ENCODE peak calls at places on chromosomes 6 and 20, in five cellular contexts. One of them, this sample, is unnamed.

GRCh38 chr6:161406633-161407032 is 132.8 kb upstream of the AGPAT4 start:
- DNase-seq in colonic mucosa: no peak
- DNase-seq in Panc1: no peak
- DNase-seq in cardiac muscle cell: peak
- DNase-seq in activated T-helper 1 cell treated with anti-CD3 and anti-CD28 coated beads, Interleukin-2, amount 50 U/mL, for 16 hours: no peak
- DNase-seq in this sample: no peak

GRCh38 chr6:125197795-125198269 is 44.3 kb downstream of the TPD52L1 start:
- DNase-seq in cardiac muscle cell: peak
- DNase-seq in activated T-helper 1 cell treated with anti-CD3 and anti-CD28 coated beads, Interleukin-2, amount 50 U/mL, for 16 hours: no peak
- DNase-seq in Panc1: no peak
- DNase-seq in colonic mucosa: peak
- DNase-seq in this sample: no peak

GRCh38 chr6:129475477-129476247 is 234.3 kb downstream of the ARHGAP18 start:
- DNase-seq in cardiac muscle cell: no peak
- DNase-seq in colonic mucosa: no peak
- DNase-seq in activated T-helper 1 cell treated with anti-CD3 and anti-CD28 coated beads, Interleukin-2, amount 50 U/mL, for 16 hours: no peak
- DNase-seq in Panc1: no peak
- DNase-seq in this sample: no peak

GRCh38 chr6:111831408-111831807 is 41.8 kb downstream of the FYN start:
- DNase-seq in cardiac muscle cell: no peak
- DNase-seq in activated T-helper 1 cell treated with anti-CD3 and anti-CD28 coated beads, Interleukin-2, amount 50 U/mL, for 16 hours: no peak
- DNase-seq in colonic mucosa: no peak
- DNase-seq in Panc1: no peak
- DNase-seq in this sample: no peak

GRCh38 chr20:5864873-5865582 is 85.3 kb downstream of the TRMT6 start:
- DNase-seq in activated T-helper 1 cell treated with anti-CD3 and anti-CD28 coated beads, Interleukin-2, amount 50 U/mL, for 16 hours: no peak
- DNase-seq in Panc1: no peak
- DNase-seq in cardiac muscle cell: peak
- DNase-seq in colonic mucosa: no peak
- DNase-seq in this sample: no peak

GRCh38 chr6:160274846-160275510 is 16.4 kb upstream of the SLC22A2 start:
- DNase-seq in colonic mucosa: no peak
- DNase-seq in Panc1: no peak
- DNase-seq in cardiac muscle cell: no peak
- DNase-seq in activated T-helper 1 cell treated with anti-CD3 and anti-CD28 coated beads, Interleukin-2, amount 50 U/mL, for 16 hours: no peak
- DNase-seq in this sample: no peak

GRCh38 chr20:39960522-39961420 is 728.3 kb downstream of the MAFB start:
- DNase-seq in Panc1: no peak
- DNase-seq in cardiac muscle cell: no peak
- DNase-seq in activated T-helper 1 cell treated with anti-CD3 and anti-CD28 coated beads, Interleukin-2, amount 50 U/mL, for 16 hours: no peak
- DNase-seq in colonic mucosa: no peak
- DNase-seq in this sample: no peak

GRCh38 chr20:61299613-61300012 is 47.6 kb downstream of the CDH4 start:
- DNase-seq in cardiac muscle cell: no peak
- DNase-seq in Panc1: no peak
- DNase-seq in colonic mucosa: no peak
- DNase-seq in activated T-helper 1 cell treated with anti-CD3 and anti-CD28 coated beads, Interleukin-2, amount 50 U/mL, for 16 hours: no peak
- DNase-seq in this sample: no peak

GRCh38 chr20:4099905-4100675 is 84.7 kb upstream of the RNF24 start:
- DNase-seq in cardiac muscle cell: no peak
- DNase-seq in activated T-helper 1 cell treated with anti-CD3 and anti-CD28 coated beads, Interleukin-2, amount 50 U/mL, for 16 hours: no peak
- DNase-seq in Panc1: no peak
- DNase-seq in colonic mucosa: no peak
- DNase-seq in this sample: no peak

GRCh38 chr20:22908437-22908836 is 126.7 kb upstream of the SSTR4 start:
- DNase-seq in cardiac muscle cell: no peak
- DNase-seq in activated T-helper 1 cell treated with anti-CD3 and anti-CD28 coated beads, Interleukin-2, amount 50 U/mL, for 16 hours: no peak
- DNase-seq in Panc1: no peak
- DNase-seq in colonic mucosa: no peak
- DNase-seq in this sample: no peak

GRCh38 chr6:25788305-25788922 is 33.9 kb downstream of the SLC17A4 start:
- DNase-seq in colonic mucosa: peak
- DNase-seq in cardiac muscle cell: peak
- DNase-seq in Panc1: peak
- DNase-seq in activated T-helper 1 cell treated with anti-CD3 and anti-CD28 coated beads, Interleukin-2, amount 50 U/mL, for 16 hours: peak
- DNase-seq in this sample: peak

GRCh38 chr6:81614292-81614691 is 138.2 kb downstream of the TENT5A start:
- DNase-seq in colonic mucosa: peak
- DNase-seq in cardiac muscle cell: peak
- DNase-seq in Panc1: no peak
- DNase-seq in activated T-helper 1 cell treated with anti-CD3 and anti-CD28 coated beads, Interleukin-2, amount 50 U/mL, for 16 hours: no peak
- DNase-seq in this sample: no peak

GRCh38 chr20:43752561-43753301 is 25.9 kb upstream of the GTSF1L start:
- DNase-seq in cardiac muscle cell: peak
- DNase-seq in Panc1: no peak
- DNase-seq in colonic mucosa: peak
- DNase-seq in activated T-helper 1 cell treated with anti-CD3 and anti-CD28 coated beads, Interleukin-2, amount 50 U/mL, for 16 hours: no peak
- DNase-seq in this sample: peak

GRCh38 chr6:3337521-3338350 is 79.0 kb downstream of the PSMG4 start:
- DNase-seq in colonic mucosa: no peak
- DNase-seq in Panc1: no peak
- DNase-seq in activated T-helper 1 cell treated with anti-CD3 and anti-CD28 coated beads, Interleukin-2, amount 50 U/mL, for 16 hours: no peak
- DNase-seq in cardiac muscle cell: peak
- DNase-seq in this sample: no peak

GRCh38 chr20:63363013-63363957 is 2.1 kb upstream of the CHRNA4 start:
- DNase-seq in activated T-helper 1 cell treated with anti-CD3 and anti-CD28 coated beads, Interleukin-2, amount 50 U/mL, for 16 hours: no peak
- DNase-seq in cardiac muscle cell: no peak
- DNase-seq in colonic mucosa: no peak
- DNase-seq in Panc1: no peak
- DNase-seq in this sample: no peak

GRCh38 chr20:53738039-53738944 is 144.7 kb upstream of the ZNF217 start:
- DNase-seq in cardiac muscle cell: peak
- DNase-seq in activated T-helper 1 cell treated with anti-CD3 and anti-CD28 coated beads, Interleukin-2, amount 50 U/mL, for 16 hours: no peak
- DNase-seq in colonic mucosa: peak
- DNase-seq in Panc1: peak
- DNase-seq in this sample: no peak

GRCh38 chr20:11350126-11351005 is 567.3 kb upstream of the BTBD3 start:
- DNase-seq in Panc1: no peak
- DNase-seq in activated T-helper 1 cell treated with anti-CD3 and anti-CD28 coated beads, Interleukin-2, amount 50 U/mL, for 16 hours: no peak
- DNase-seq in cardiac muscle cell: peak
- DNase-seq in colonic mucosa: peak
- DNase-seq in this sample: no peak

GRCh38 chr6:25961619-25962367 is 809 bp upstream of the TRIM38 start:
- DNase-seq in activated T-helper 1 cell treated with anti-CD3 and anti-CD28 coated beads, Interleukin-2, amount 50 U/mL, for 16 hours: no peak
- DNase-seq in Panc1: no peak
- DNase-seq in colonic mucosa: no peak
- DNase-seq in cardiac muscle cell: no peak
- DNase-seq in this sample: no peak

GRCh38 chr6:36853325-36853724 is 14.1 kb upstream of the CPNE5 start:
- DNase-seq in Panc1: no peak
- DNase-seq in colonic mucosa: no peak
- DNase-seq in activated T-helper 1 cell treated with anti-CD3 and anti-CD28 coated beads, Interleukin-2, amount 50 U/mL, for 16 hours: no peak
- DNase-seq in cardiac muscle cell: peak
- DNase-seq in this sample: no peak

GRCh38 chr20:24676978-24677370 is 207.5 kb downstream of the SYNDIG1 start:
- DNase-seq in Panc1: no peak
- DNase-seq in activated T-helper 1 cell treated with anti-CD3 and anti-CD28 coated beads, Interleukin-2, amount 50 U/mL, for 16 hours: no peak
- DNase-seq in cardiac muscle cell: no peak
- DNase-seq in colonic mucosa: no peak
- DNase-seq in this sample: no peak

GRCh38 chr6:17389274-17389847 is 4.0 kb upstream of the CAP2 start:
- DNase-seq in activated T-helper 1 cell treated with anti-CD3 and anti-CD28 coated beads, Interleukin-2, amount 50 U/mL, for 16 hours: no peak
- DNase-seq in cardiac muscle cell: peak
- DNase-seq in Panc1: no peak
- DNase-seq in colonic mucosa: no peak
- DNase-seq in this sample: no peak

GRCh38 chr6:116726947-116727346 is 38.6 kb downstream of the FAM162B start:
- DNase-seq in colonic mucosa: no peak
- DNase-seq in activated T-helper 1 cell treated with anti-CD3 and anti-CD28 coated beads, Interleukin-2, amount 50 U/mL, for 16 hours: no peak
- DNase-seq in Panc1: no peak
- DNase-seq in cardiac muscle cell: no peak
- DNase-seq in this sample: no peak

GRCh38 chr20:46333136-46333991 is 25.1 kb upstream of the CDH22 start:
- DNase-seq in Panc1: no peak
- DNase-seq in activated T-helper 1 cell treated with anti-CD3 and anti-CD28 coated beads, Interleukin-2, amount 50 U/mL, for 16 hours: no peak
- DNase-seq in colonic mucosa: no peak
- DNase-seq in cardiac muscle cell: no peak
- DNase-seq in this sample: no peak

This sample was measured in NK-92 treated with Interleukin-12 subunit alpha and Interleukin-12 subunit beta, amount 100 ng/mL, for 24 hours.